ENCODE peak calls at places on chromosome 16, in five cellular contexts. K is uterus, B is AG09309, V is AG04449, Q is A673. P is an unnamed sample.

GRCh38 chr16:49499018-49499785 is 125.6 kb downstream of the C16orf78 start:
- DNase-seq in K (no peak), B (no peak), V (no peak), Q (no peak), P (no peak)

GRCh38 chr16:24853169-24853824 is 7.5 kb downstream of the SLC5A11 start:
- DNase-seq in K (no peak), B (no peak), V (no peak), Q (no peak), P (no peak)

GRCh38 chr16:66714659-66715307 is 18.2 kb upstream of the CMTM4 start:
- DNase-seq in K (no peak), B (no peak), V (no peak), Q (peak; percentile 19), P (peak; percentile 37)

GRCh38 chr16:85931596-85932402 is 32.8 kb downstream of the IRF8 start:
- DNase-seq in K (no peak), B (no peak), V (no peak), Q (no peak), P (no peak)

GRCh38 chr16:4911831-4912422 is 25.0 kb downstream of the PPL start:
- DNase-seq in K (no peak), B (peak; percentile 10), V (no peak), Q (no peak), P (no peak)

GRCh38 chr16:64390102-64390501 is 731.8 kb downstream of the CDH11 start:
- DNase-seq in K (no peak), B (no peak), V (no peak), Q (no peak), P (no peak)

GRCh38 chr16:83963277-83964119 is 4.5 kb upstream of the NECAB2 start:
- DNase-seq in K (no peak), B (no peak), V (no peak), Q (no peak), P (no peak)

GRCh38 chr16:14005335-14005734 is 65.8 kb upstream of the MRTFB start:
- DNase-seq in K (no peak), B (no peak), V (no peak), Q (no peak), P (no peak)

GRCh38 chr16:87043273-87044030 is 273.7 kb downstream of the C16orf95 start:
- DNase-seq in K (no peak), B (no peak), V (no peak), Q (no peak), P (no peak)

GRCh38 chr16:47204736-47205499 is 61.2 kb upstream of the NETO2 start:
- DNase-seq in K (no peak), B (no peak), V (no peak), Q (peak; percentile 12), P (no peak)

GRCh38 chr16:82972520-82972919 is 345.8 kb downstream of the CDH13 start:
- DNase-seq in K (no peak), B (no peak), V (no peak), Q (no peak), P (no peak)

DNA sequence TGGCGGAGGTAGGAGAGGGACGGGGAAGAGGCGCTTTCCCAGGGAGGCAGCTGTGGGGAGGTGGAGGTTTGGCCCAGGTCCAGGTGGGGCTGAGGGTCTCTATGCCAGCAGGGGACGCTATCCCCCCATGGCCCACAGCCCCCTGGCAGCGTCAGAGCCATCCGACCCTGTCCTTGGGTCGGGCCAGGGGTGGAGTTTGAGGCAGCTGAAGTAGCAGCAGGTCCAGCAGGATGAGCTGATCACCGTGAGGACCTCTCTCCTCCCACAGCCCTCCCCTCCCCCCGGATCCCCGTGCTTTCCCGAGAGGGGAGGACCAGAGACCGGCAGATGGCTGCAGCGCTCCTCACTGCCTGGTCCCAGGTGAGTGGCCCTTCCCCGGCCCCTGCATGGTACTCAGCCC is 3.2 kb downstream of the ZNF205 start:
- DNase-seq in K (no peak), B (no peak), V (no peak), Q (no peak), P (no peak)
- TF ChIP-seq CTCF in K (no peak), B (no peak), V (no peak), Q (no peak), P (no peak)

GRCh38 chr16:51638338-51639135 is 487.5 kb upstream of the SALL1 start:
- DNase-seq in K (no peak), B (no peak), V (no peak), Q (peak; percentile 53), P (no peak)

GRCh38 chr16:51640196-51640595 is 489.1 kb upstream of the SALL1 start:
- DNase-seq in K (no peak), B (no peak), V (no peak), Q (no peak), P (no peak)

GRCh38 chr16:51637744-51638100 is 486.7 kb upstream of the SALL1 start:
- DNase-seq in K (no peak), B (no peak), V (no peak), Q (peak; percentile 97), P (no peak)

GRCh38 chr16:51641191-51641765 is 490.2 kb upstream of the SALL1 start:
- DNase-seq in K (no peak), B (no peak), V (no peak), Q (no peak), P (peak; percentile 27)

GRCh38 chr16:51636913-51637743 is 486.1 kb upstream of the SALL1 start:
- DNase-seq in K (no peak), B (peak; percentile 27), V (no peak), Q (peak; percentile 88), P (no peak)
- H3K4me3 ChIP-seq in K (no peak overlapping the region), B (no peak overlapping the region), V (no peak overlapping the region), Q (peak overlapping the region; percentile 20), P (no peak overlapping the region)

GRCh38 chr16:69397821-69398521 is 12.2 kb upstream of the TERF2 start:
- DNase-seq in K (peak; percentile 55), B (no peak), V (peak; percentile 34), Q (peak; percentile 90), P (peak; percentile 48)
- TF ChIP-seq CTCF in K (peak; percentile 67), B (peak; percentile 79), V (peak; percentile 64), Q (peak; percentile 79), P (peak; percentile 76)

GRCh38 chr16:23666919-23667659 is 11.6 kb upstream of the PLK1 start:
- DNase-seq in K (no peak), B (no peak), V (no peak), Q (no peak), P (no peak)

GRCh38 chr16:23670137-23670776 is 8.4 kb upstream of the PLK1 start:
- DNase-seq in K (no peak), B (peak; percentile 50), V (peak; percentile 67), Q (no peak), P (peak; percentile 62)

GRCh38 chr16:23663918-23664317 is 14.8 kb upstream of the PLK1 start:
- DNase-seq in K (no peak), B (no peak), V (no peak), Q (no peak), P (no peak)

GRCh38 chr16:23668225-23668624 is 10.5 kb upstream of the PLK1 start:
- DNase-seq in K (no peak), B (no peak), V (no peak), Q (no peak), P (no peak)

GRCh38 chr16:23668873-23669272 is 9.8 kb upstream of the PLK1 start:
- DNase-seq in K (no peak), B (no peak), V (no peak), Q (no peak), P (no peak)
- H3K4me3 ChIP-seq in K (no peak overlapping the region), B (no peak overlapping the region), V (no peak overlapping the region), Q (no peak overlapping the region), P (no peak overlapping the region)